ENCODE peak calls at places on chromosomes 7 and 10, in eight cellular contexts. T is IMR-90, D is upper lobe of left lung, A is lower lobe of right lung, R is cardiac muscle cell, N is suprapubic skin, W is transverse colon, Q is A549. I is an unnamed sample.

GRCh38 chr10:112778579-112778978 is 171.5 kb upstream of the TCF7L2 start:
- DNase-seq in W (no peak), D (no peak), N (no peak), R (peak; percentile 21), T (peak; percentile 31), A (no peak), Q (no peak), I (no peak)

GRCh38 chr7:23955600-23956149 is 245.7 kb downstream of the STK31 start:
- DNase-seq in T (no peak), A (no peak), N (no peak), Q (no peak), D (no peak), W (no peak), R (no peak), I (no peak)

GRCh38 chr7:121576148-121576921 is 180.2 kb upstream of the FAM3C start:
- DNase-seq in R (no peak), A (no peak), D (no peak), W (no peak), Q (no peak), N (no peak), T (no peak), I (no peak)

GRCh38 chr7:27784399-27785053 is 44.6 kb downstream of the TAX1BP1 start:
- DNase-seq in W (no peak), A (no peak), D (no peak), R (peak; percentile 63), Q (peak; percentile 48), N (no peak), T (peak; percentile 70), I (no peak)

GRCh38 chr10:13990918-13991317 is 339.8 kb downstream of the FRMD4A start:
- DNase-seq in A (no peak), D (no peak), W (no peak), T (peak; percentile 67), Q (no peak), R (peak; percentile 75), N (no peak), I (no peak)

GRCh38 chr7:45658716-45659495 is 84.7 kb downstream of the ADCY1 start:
- DNase-seq in T (no peak), A (no peak), R (no peak), D (no peak), N (peak; percentile 66), W (no peak), Q (no peak), I (no peak)

GRCh38 chr7:2483495-2483894 is 7.3 kb upstream of the GRIFIN start:
- DNase-seq in T (no peak), Q (no peak), D (no peak), W (no peak), A (no peak), N (no peak), R (no peak), I (no peak)

GRCh38 chr7:19284596-19285300 is 139.5 kb upstream of the FERD3L start:
- DNase-seq in W (no peak), N (no peak), T (peak; percentile 72), D (no peak), A (no peak), R (peak; percentile 38), Q (no peak), I (no peak)

GRCh38 chr7:80018941-80019808 is 115.5 kb upstream of the GNAI1 start:
- DNase-seq in Q (peak; percentile 54), T (peak; percentile 64), R (peak; percentile 73), A (peak; percentile 26), D (peak; percentile 39), W (peak; percentile 19), N (no peak), I (no peak)

GRCh38 chr7:56537952-56538351 is 421.7 kb upstream of the NUPR2 start:
- DNase-seq in T (no peak), Q (no peak), R (no peak), A (no peak), D (no peak), W (no peak), N (no peak), I (no peak)

GRCh38 chr7:43211276-43211675 is 98.8 kb downstream of the HECW1 start:
- DNase-seq in N (no peak), W (no peak), A (no peak), Q (peak; percentile 25), R (no peak), D (no peak), T (no peak), I (no peak)

GRCh38 chr7:28853150-28853549 is 105.0 kb downstream of the TRIL start:
- DNase-seq in A (no peak), T (no peak), D (no peak), R (no peak), W (no peak), Q (no peak), N (no peak), I (no peak)

GRCh38 chr10:91787810-91788209 is 10.4 kb upstream of the TNKS2 start:
- DNase-seq in N (no peak), W (no peak), Q (no peak), R (no peak), T (no peak), A (no peak), D (no peak), I (no peak)

GRCh38 chr10:119061926-119062325 is 18.7 kb downstream of the EIF3A start:
- DNase-seq in T (no peak), A (no peak), R (no peak), N (no peak), D (no peak), Q (no peak), W (no peak), I (no peak)

GRCh38 chr10:119060107-119060506 is 20.5 kb downstream of the EIF3A start:
- DNase-seq in Q (no peak), W (no peak), T (no peak), A (no peak), R (no peak), D (no peak), N (no peak), I (no peak)

GRCh38 chr10:119058005-119058404 is 22.6 kb downstream of the EIF3A start:
- DNase-seq in A (no peak), W (no peak), D (no peak), Q (no peak), T (no peak), R (no peak), N (no peak), I (no peak)

GRCh38 chr10:119061352-119061751 is 19.3 kb downstream of the EIF3A start:
- DNase-seq in A (no peak), D (no peak), R (no peak), Q (no peak), T (no peak), N (no peak), W (no peak), I (no peak)

DNA sequence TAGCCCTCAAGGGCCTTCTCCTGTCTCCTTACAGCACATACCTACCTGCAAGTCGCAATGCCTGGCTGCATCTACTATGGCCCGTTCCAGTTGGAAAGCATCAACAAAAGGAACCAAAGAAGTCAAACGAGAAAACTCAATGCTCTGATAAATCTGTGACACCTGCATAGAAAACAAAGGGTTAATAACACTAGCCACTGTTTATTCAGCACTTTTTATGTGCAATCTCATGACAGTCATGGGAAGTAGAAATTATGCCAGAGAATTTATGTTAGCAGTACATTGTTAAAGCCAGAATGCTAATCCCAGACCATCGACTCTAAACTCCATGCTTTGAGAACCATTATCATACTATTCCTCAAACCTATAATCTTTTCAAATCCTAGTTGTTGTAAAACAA is 21.1 kb downstream of the EIF3A start:
- DNase-seq in R (no peak), T (no peak), N (no peak), D (no peak), A (no peak), W (no peak), Q (no peak), I (no peak)
- H3K4me1 ChIP-seq in R (no peaks in the 10 kb centered on the region), T (no peaks in the 10 kb centered on the region), N (no peaks in the 10 kb centered on the region), D (no peaks in the 10 kb centered on the region), A (no peaks in the 10 kb centered on the region), W (no peaks in the 10 kb centered on the region), Q (no peaks in the 10 kb centered on the region), I (no peaks in the 10 kb centered on the region)

GRCh38 chr7:106265133-106265532 is 19.6 kb downstream of the NAMPT start:
- DNase-seq in T (no peak), W (no peak), A (no peak), D (no peak), R (no peak), N (no peak), Q (no peak), I (no peak)

GRCh38 chr7:106270122-106270977 is 14.4 kb downstream of the NAMPT start:
- DNase-seq in Q (no peak), T (no peak), A (no peak), D (no peak), N (no peak), W (no peak), R (no peak), I (no peak)

GRCh38 chr7:106273009-106273695 is 11.6 kb downstream of the NAMPT start:
- DNase-seq in D (no peak), N (no peak), R (no peak), A (no peak), W (no peak), Q (no peak), T (no peak), I (no peak)

DNA sequence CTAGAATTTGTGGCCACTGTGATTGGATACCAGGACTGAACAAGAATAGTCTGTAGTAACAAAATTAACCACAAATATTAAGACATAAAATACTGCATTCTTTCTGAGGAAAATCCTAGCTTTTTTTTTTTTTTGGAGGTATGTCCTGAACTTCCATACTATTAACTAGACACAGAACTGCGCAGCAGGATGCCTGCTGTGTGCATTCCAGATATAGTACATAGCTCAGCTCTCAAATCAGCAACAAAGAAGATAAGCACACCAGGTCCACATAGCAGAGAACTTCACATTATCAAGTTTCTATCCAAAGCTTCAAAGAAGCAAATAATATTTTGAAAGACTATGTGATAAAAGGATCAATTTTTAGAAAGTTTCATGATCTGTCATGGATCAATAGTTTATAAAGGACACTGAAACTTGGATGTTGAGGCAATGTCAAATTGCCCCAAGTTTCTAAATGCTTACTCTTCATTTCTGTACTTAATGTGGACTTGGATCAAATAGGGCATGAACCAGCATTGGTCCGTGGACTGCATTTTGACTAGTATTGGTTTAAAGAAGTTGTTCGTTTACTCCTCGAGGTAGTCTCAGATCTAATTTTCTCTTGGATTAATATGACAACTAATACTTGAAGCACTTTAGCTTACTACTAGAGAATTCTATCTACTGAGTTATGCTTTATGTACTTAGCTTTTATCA is 15.4 kb downstream of the NAMPT start:
- DNase-seq in T (no peak), W (no peak), R (no peak), Q (no peak), D (no peak), N (no peak), A (no peak), I (no peak)
- H3K4me1 ChIP-seq in T (peaks cover 1% of the 10 kb centered on the region), W (no peaks in the 10 kb centered on the region), R (peaks cover 5% of the 10 kb centered on the region), Q (peaks cover 26% of the 10 kb centered on the region), D (no peaks in the 10 kb centered on the region), N (no peaks in the 10 kb centered on the region), A (no peaks in the 10 kb centered on the region), I (no peaks in the 10 kb centered on the region)

GRCh38 chr7:92643821-92644220 is 53.6 kb upstream of the FAM133B start:
- DNase-seq in Q (no peak), D (no peak), N (no peak), T (no peak), R (peak; percentile 50), A (no peak), W (no peak), I (no peak)
- H3K4me1 ChIP-seq in Q (peaks cover 68% of the 10 kb centered on the region), D (peaks cover 25% of the 10 kb centered on the region), N (peaks cover 30% of the 10 kb centered on the region), T (peaks cover 16% of the 10 kb centered on the region), R (peaks cover 30% of the 10 kb centered on the region), A (peaks cover 36% of the 10 kb centered on the region), W (peaks cover 28% of the 10 kb centered on the region), I (peaks cover 52% of the 10 kb centered on the region)

DNA sequence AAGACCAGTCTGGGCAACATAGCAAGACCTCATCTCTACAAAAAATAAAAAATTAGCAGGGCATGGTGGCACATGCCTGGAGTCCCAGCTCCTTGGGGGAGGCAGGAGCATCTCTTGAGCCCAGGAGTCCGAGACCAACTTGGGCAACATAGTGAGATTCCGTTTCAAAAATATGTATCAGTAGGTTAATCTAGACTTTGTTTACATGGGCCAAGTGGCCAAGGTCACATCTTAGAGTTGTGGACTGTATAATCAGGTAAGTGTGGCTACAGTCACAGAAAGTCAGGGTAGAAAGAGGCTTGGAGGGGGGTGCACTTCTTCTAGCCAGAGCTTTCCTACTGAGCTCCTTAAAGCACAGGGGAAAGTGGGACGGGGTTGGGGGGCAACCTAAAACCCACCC is 174.4 kb downstream of the CUX1 start:
- DNase-seq in A (no peak), T (no peak), Q (no peak), D (no peak), W (no peak), R (no peak), N (no peak), I (no peak)
- H3K4me1 ChIP-seq in A (no peaks in the 10 kb centered on the region), T (peaks cover 2% of the 10 kb centered on the region), Q (peaks cover 9% of the 10 kb centered on the region), D (no peaks in the 10 kb centered on the region), W (no peaks in the 10 kb centered on the region), R (no peaks in the 10 kb centered on the region), N (no peaks in the 10 kb centered on the region), I (no peaks in the 10 kb centered on the region)